ENCODE peak calls at places on chromosomes 2 and 18, in nine cellular contexts. One of them, this sample, is unnamed.

GRCh38 chr2:70946832-70947442 is 11.2 kb downstream of the ATP6V1B1 start:
- DNase-seq in effector memory CD4-positive, alpha-beta T cell: peak
- DNase-seq in Kasumi-1: peak
- DNase-seq in EL: peak
- DNase-seq in kidney epithelial cell: no peak
- DNase-seq in NCI-H1436: peak
- DNase-seq in epithelial cell of proximal tubule: no peak
- DNase-seq in M059J: peak
- DNase-seq in activated CD8-positive, alpha-beta memory T cell treated with anti-CD3 and anti-CD28 coated beads for 4 hours: no peak
- DNase-seq in this sample: no peak

GRCh38 chr2:73243884-73244570 is 9.9 kb downstream of the CCT7 start:
- DNase-seq in Kasumi-1: no peak
- DNase-seq in activated CD8-positive, alpha-beta memory T cell treated with anti-CD3 and anti-CD28 coated beads for 4 hours: no peak
- DNase-seq in NCI-H1436: no peak
- DNase-seq in epithelial cell of proximal tubule: peak
- DNase-seq in effector memory CD4-positive, alpha-beta T cell: no peak
- DNase-seq in EL: peak
- DNase-seq in M059J: peak
- DNase-seq in kidney epithelial cell: peak
- DNase-seq in this sample: no peak

GRCh38 chr2:135985018-135985825 is at the start of gene DARS1:
- DNase-seq in effector memory CD4-positive, alpha-beta T cell: peak
- DNase-seq in EL: peak
- DNase-seq in M059J: peak
- DNase-seq in Kasumi-1: peak
- DNase-seq in epithelial cell of proximal tubule: no peak
- DNase-seq in activated CD8-positive, alpha-beta memory T cell treated with anti-CD3 and anti-CD28 coated beads for 4 hours: peak
- DNase-seq in kidney epithelial cell: peak
- DNase-seq in NCI-H1436: peak
- DNase-seq in this sample: peak

GRCh38 chr2:10895231-10895630 is 16.5 kb upstream of the KCNF1 start:
- DNase-seq in Kasumi-1: no peak
- DNase-seq in NCI-H1436: no peak
- DNase-seq in kidney epithelial cell: no peak
- DNase-seq in M059J: no peak
- DNase-seq in activated CD8-positive, alpha-beta memory T cell treated with anti-CD3 and anti-CD28 coated beads for 4 hours: no peak
- DNase-seq in EL: no peak
- DNase-seq in effector memory CD4-positive, alpha-beta T cell: no peak
- DNase-seq in epithelial cell of proximal tubule: no peak
- DNase-seq in this sample: no peak

GRCh38 chr2:206881708-206882335 is 57.5 kb upstream of the CPO start:
- DNase-seq in activated CD8-positive, alpha-beta memory T cell treated with anti-CD3 and anti-CD28 coated beads for 4 hours: no peak
- DNase-seq in Kasumi-1: no peak
- DNase-seq in effector memory CD4-positive, alpha-beta T cell: no peak
- DNase-seq in kidney epithelial cell: no peak
- DNase-seq in NCI-H1436: peak
- DNase-seq in M059J: no peak
- DNase-seq in EL: no peak
- DNase-seq in epithelial cell of proximal tubule: no peak
- DNase-seq in this sample: no peak

GRCh38 chr18:12748671-12749070 is 45.8 kb downstream of the PSMG2 start:
- DNase-seq in epithelial cell of proximal tubule: no peak
- DNase-seq in kidney epithelial cell: no peak
- DNase-seq in Kasumi-1: no peak
- DNase-seq in EL: peak
- DNase-seq in activated CD8-positive, alpha-beta memory T cell treated with anti-CD3 and anti-CD28 coated beads for 4 hours: no peak
- DNase-seq in M059J: no peak
- DNase-seq in NCI-H1436: no peak
- DNase-seq in effector memory CD4-positive, alpha-beta T cell: no peak
- DNase-seq in this sample: no peak

GRCh38 chr2:42907835-42908234 is 115.5 kb upstream of the HAAO start:
- DNase-seq in NCI-H1436: no peak
- DNase-seq in M059J: no peak
- DNase-seq in EL: no peak
- DNase-seq in effector memory CD4-positive, alpha-beta T cell: no peak
- DNase-seq in activated CD8-positive, alpha-beta memory T cell treated with anti-CD3 and anti-CD28 coated beads for 4 hours: no peak
- DNase-seq in epithelial cell of proximal tubule: no peak
- DNase-seq in Kasumi-1: no peak
- DNase-seq in kidney epithelial cell: no peak
- DNase-seq in this sample: no peak

GRCh38 chr2:182866461-182867369 is at the start of gene FRZB:
- DNase-seq in Kasumi-1: no peak
- DNase-seq in effector memory CD4-positive, alpha-beta T cell: no peak
- DNase-seq in NCI-H1436: no peak
- DNase-seq in activated CD8-positive, alpha-beta memory T cell treated with anti-CD3 and anti-CD28 coated beads for 4 hours: no peak
- DNase-seq in epithelial cell of proximal tubule: no peak
- DNase-seq in EL: peak
- DNase-seq in M059J: peak
- DNase-seq in kidney epithelial cell: peak
- DNase-seq in this sample: no peak

GRCh38 chr2:157875720-157876065 is 437 bp downstream of the ACVR1 start:
- DNase-seq in epithelial cell of proximal tubule: no peak
- DNase-seq in Kasumi-1: no peak
- DNase-seq in EL: no peak
- DNase-seq in effector memory CD4-positive, alpha-beta T cell: peak
- DNase-seq in NCI-H1436: no peak
- DNase-seq in activated CD8-positive, alpha-beta memory T cell treated with anti-CD3 and anti-CD28 coated beads for 4 hours: no peak
- DNase-seq in kidney epithelial cell: no peak
- DNase-seq in M059J: peak
- DNase-seq in this sample: peak

GRCh38 chr2:145108385-145108784 is 588.5 kb upstream of the ZEB2 start:
- DNase-seq in epithelial cell of proximal tubule: peak
- DNase-seq in NCI-H1436: no peak
- DNase-seq in EL: peak
- DNase-seq in M059J: peak
- DNase-seq in effector memory CD4-positive, alpha-beta T cell: no peak
- DNase-seq in kidney epithelial cell: no peak
- DNase-seq in Kasumi-1: no peak
- DNase-seq in activated CD8-positive, alpha-beta memory T cell treated with anti-CD3 and anti-CD28 coated beads for 4 hours: no peak
- DNase-seq in this sample: no peak

GRCh38 chr2:46331099-46331766 is 34.0 kb downstream of the EPAS1 start:
- DNase-seq in EL: peak
- DNase-seq in M059J: peak
- DNase-seq in epithelial cell of proximal tubule: no peak
- DNase-seq in Kasumi-1: no peak
- DNase-seq in activated CD8-positive, alpha-beta memory T cell treated with anti-CD3 and anti-CD28 coated beads for 4 hours: no peak
- DNase-seq in NCI-H1436: no peak
- DNase-seq in kidney epithelial cell: no peak
- DNase-seq in effector memory CD4-positive, alpha-beta T cell: no peak
- DNase-seq in this sample: no peak

GRCh38 chr2:241271641-241272297 is 43.7 kb downstream of the HDLBP start:
- DNase-seq in activated CD8-positive, alpha-beta memory T cell treated with anti-CD3 and anti-CD28 coated beads for 4 hours: peak
- DNase-seq in EL: peak
- DNase-seq in kidney epithelial cell: peak
- DNase-seq in Kasumi-1: peak
- DNase-seq in NCI-H1436: no peak
- DNase-seq in effector memory CD4-positive, alpha-beta T cell: peak
- DNase-seq in M059J: peak
- DNase-seq in epithelial cell of proximal tubule: no peak
- DNase-seq in this sample: peak

GRCh38 chr2:42414648-42415047 is 53.6 kb upstream of the COX7A2L start:
- DNase-seq in epithelial cell of proximal tubule: no peak
- DNase-seq in EL: no peak
- DNase-seq in kidney epithelial cell: no peak
- DNase-seq in activated CD8-positive, alpha-beta memory T cell treated with anti-CD3 and anti-CD28 coated beads for 4 hours: no peak
- DNase-seq in M059J: no peak
- DNase-seq in effector memory CD4-positive, alpha-beta T cell: no peak
- DNase-seq in Kasumi-1: no peak
- DNase-seq in NCI-H1436: no peak
- DNase-seq in this sample: no peak

GRCh38 chr2:66575625-66576371 is 140.9 kb downstream of the MEIS1 start:
- DNase-seq in Kasumi-1: no peak
- DNase-seq in EL: peak
- DNase-seq in M059J: peak
- DNase-seq in NCI-H1436: no peak
- DNase-seq in effector memory CD4-positive, alpha-beta T cell: no peak
- DNase-seq in activated CD8-positive, alpha-beta memory T cell treated with anti-CD3 and anti-CD28 coated beads for 4 hours: no peak
- DNase-seq in epithelial cell of proximal tubule: no peak
- DNase-seq in kidney epithelial cell: no peak
- DNase-seq in this sample: no peak

GRCh38 chr18:76098728-76099514 is 396.1 kb downstream of the ZNF516 start:
- DNase-seq in activated CD8-positive, alpha-beta memory T cell treated with anti-CD3 and anti-CD28 coated beads for 4 hours: no peak
- DNase-seq in kidney epithelial cell: no peak
- DNase-seq in effector memory CD4-positive, alpha-beta T cell: no peak
- DNase-seq in NCI-H1436: no peak
- DNase-seq in epithelial cell of proximal tubule: no peak
- DNase-seq in M059J: no peak
- DNase-seq in EL: no peak
- DNase-seq in Kasumi-1: no peak
- DNase-seq in this sample: no peak

GRCh38 chr2:134154269-134154668 is 99.6 kb upstream of the MGAT5 start:
- DNase-seq in Kasumi-1: no peak
- DNase-seq in activated CD8-positive, alpha-beta memory T cell treated with anti-CD3 and anti-CD28 coated beads for 4 hours: no peak
- DNase-seq in kidney epithelial cell: no peak
- DNase-seq in M059J: no peak
- DNase-seq in effector memory CD4-positive, alpha-beta T cell: no peak
- DNase-seq in EL: no peak
- DNase-seq in epithelial cell of proximal tubule: no peak
- DNase-seq in NCI-H1436: no peak
- DNase-seq in this sample: no peak

This sample was measured in central memory CD8-positive, alpha-beta T cell.